ENCODE peak calls at places on chromosomes 13 and 19, in eight cellular contexts. Q is activated CD8-positive, alpha-beta memory T cell treated with anti-CD3 and anti-CD28 coated beads for 4 hours; D is left ventricle myocardium inferior; N is effector memory CD8-positive, alpha-beta T cell; E is nucleus accumbens; R is Karpas-422; M is myocyte; H is anterior cingulate cortex. V is an unnamed sample.

GRCh38 chr13:27354379-27354778 is 70.0 kb upstream of the GTF3A start:
- DNase-seq in D (no peak), E (no peak), Q (no peak), M (peak), R (no peak), N (no peak), H (no peak), V (no peak)

GRCh38 chr19:1360818-1361461 is 22.8 kb upstream of the NDUFS7 start:
- DNase-seq in M (peak), N (no peak), E (peak), D (peak), Q (no peak), R (no peak), H (peak), V (peak)

GRCh38 chr19:48629599-48630288 is 7.4 kb downstream of the DBP start:
- DNase-seq in E (no peak), N (no peak), M (peak), R (peak), D (peak), Q (no peak), H (no peak), V (peak)

GRCh38 chr19:40165362-40165937 is 25.8 kb upstream of the MAP3K10 start:
- DNase-seq in N (peak), H (no peak), M (peak), D (peak), R (peak), Q (peak), E (no peak), V (peak)

GRCh38 chr13:75481176-75482069 is 546 bp downstream of the TBC1D4 start:
- DNase-seq in H (no peak), D (peak), N (peak), R (peak), M (peak), E (no peak), Q (no peak), V (peak)

GRCh38 chr19:50205681-50206138 is 2.3 kb downstream of the MYH14 start:
- DNase-seq in N (no peak), R (no peak), E (no peak), H (no peak), D (no peak), Q (no peak), M (no peak), V (no peak)

GRCh38 chr13:68046900-68047299 is 816.8 kb upstream of the PCDH9 start:
- DNase-seq in E (no peak), N (no peak), R (no peak), D (no peak), Q (no peak), H (no peak), M (no peak), V (no peak)

GRCh38 chr19:38337360-38337653 is 1.7 kb downstream of the CATSPERG start:
- DNase-seq in M (no peak), E (no peak), D (no peak), H (no peak), N (no peak), Q (no peak), R (no peak), V (no peak)

GRCh38 chr13:27952931-27953670 is 16.0 kb downstream of the CDX2 start:
- DNase-seq in R (no peak), H (no peak), M (no peak), Q (no peak), D (no peak), E (no peak), N (no peak), V (no peak)

GRCh38 chr13:111241862-111242261 is 78.6 kb upstream of the TEX29 start:
- DNase-seq in R (no peak), M (no peak), N (no peak), H (no peak), E (no peak), D (no peak), Q (no peak), V (no peak)

GRCh38 chr13:80338781-80339577 is 1.9 kb downstream of the SPRY2 start:
- DNase-seq in E (peak), M (peak), Q (no peak), H (peak), R (no peak), D (peak), N (no peak), V (peak)

GRCh38 chr19:56066152-56067023 is 54.7 kb downstream of the ZNF787 start:
- DNase-seq in H (no peak), D (peak), N (peak), E (no peak), M (peak), Q (peak), R (peak), V (peak)

GRCh38 chr13:54593504-54593903 is 1564.9 kb downstream of the OLFM4 start:
- DNase-seq in D (no peak), E (no peak), N (no peak), H (no peak), M (no peak), R (no peak), Q (no peak), V (no peak)

GRCh38 chr13:44267966-44268365 is 105.7 kb upstream of the SERP2 start:
- DNase-seq in M (peak), E (no peak), R (no peak), Q (no peak), H (no peak), D (no peak), N (no peak), V (no peak)

GRCh38 chr19:34540811-34541557 is 59.4 kb downstream of the WTIP start:
- DNase-seq in N (no peak), Q (no peak), M (no peak), R (no peak), H (no peak), D (no peak), E (no peak), V (no peak)

GRCh38 chr13:20993661-20994440 is 67.5 kb downstream of the LATS2 start:
- DNase-seq in E (no peak), R (no peak), D (no peak), N (no peak), Q (no peak), M (peak), H (no peak), V (no peak)

GRCh38 chr13:111980146-111980929 is 86.6 kb upstream of the SOX1 start:
- DNase-seq in N (no peak), E (no peak), M (no peak), Q (no peak), R (no peak), D (no peak), H (no peak), V (no peak)

GRCh38 chr19:53076984-53077383 is 26.2 kb downstream of the ZNF160 start:
- DNase-seq in E (peak), D (peak), H (no peak), M (no peak), R (peak), N (no peak), Q (no peak), V (peak)

GRCh38 chr19:38745316-38745715 is 1.0 kb upstream of the CAPN12 start:
- DNase-seq in R (no peak), N (no peak), E (no peak), H (no peak), D (no peak), M (no peak), Q (no peak), V (no peak)

GRCh38 chr13:66492479-66492878 is 737.7 kb downstream of the PCDH9 start:
- DNase-seq in D (no peak), H (no peak), N (no peak), E (no peak), Q (no peak), M (peak), R (peak), V (peak)

GRCh38 chr13:44853641-44854040 is 135.6 kb downstream of the NUFIP1 start:
- DNase-seq in N (no peak), Q (no peak), M (peak), E (no peak), H (no peak), D (no peak), R (no peak), V (no peak)

GRCh38 chr13:33639640-33640080 is 178.3 kb upstream of the RFC3 start:
- DNase-seq in E (no peak), Q (no peak), R (peak), M (peak), N (no peak), H (no peak), D (no peak), V (no peak)

GRCh38 chr19:4062576-4063368 is 3.9 kb downstream of the ZBTB7A start:
- DNase-seq in R (no peak), H (no peak), E (no peak), M (no peak), N (no peak), Q (no peak), D (no peak), V (no peak)

GRCh38 chr19:13983213-13983889 is 22.8 kb downstream of the RFX1 start:
- DNase-seq in Q (no peak), E (no peak), R (no peak), M (no peak), D (no peak), N (no peak), H (no peak), V (no peak)

GRCh38 chr19:14472202-14472961 is 2.8 kb downstream of the PTGER1 start:
- DNase-seq in E (no peak), N (peak), R (peak), D (peak), M (peak), Q (peak), H (no peak), V (peak)

GRCh38 chr13:29621401-29621800 is 25.9 kb upstream of the SLC7A1 start:
- DNase-seq in Q (no peak), R (no peak), M (no peak), N (no peak), E (no peak), H (no peak), D (no peak), V (no peak)

GRCh38 chr13:99265823-99266426 is 7.7 kb upstream of the GPR18 start:
- DNase-seq in R (peak), Q (no peak), H (no peak), E (no peak), D (no peak), N (no peak), M (peak), V (peak)

GRCh38 chr13:50951366-50951765 is 41.8 kb downstream of the RNASEH2B start:
- DNase-seq in R (no peak), Q (no peak), E (no peak), D (no peak), N (no peak), M (peak), H (no peak), V (no peak)

GRCh38 chr19:51271015-51271600 is 20.2 kb downstream of the SIGLECL1 start:
- DNase-seq in E (no peak), N (no peak), R (no peak), M (no peak), Q (no peak), H (no peak), D (peak), V (no peak)

GRCh38 chr13:97107815-97108534 is 113.7 kb upstream of the OXGR1 start:
- DNase-seq in Q (no peak), R (no peak), H (no peak), D (no peak), M (no peak), N (no peak), E (no peak), V (peak)

GRCh38 chr13:48131481-48131992 is 36.6 kb upstream of the MED4 start:
- DNase-seq in R (no peak), M (no peak), N (no peak), Q (no peak), D (no peak), E (no peak), H (no peak), V (no peak)

GRCh38 chr19:5213667-5214066 is 126.9 kb downstream of the PTPRS start:
- DNase-seq in D (no peak), N (no peak), M (no peak), R (no peak), Q (no peak), E (no peak), H (no peak), V (no peak)

GRCh38 chr19:40571005-40571318 is 5.7 kb upstream of the SHKBP1 start:
- DNase-seq in Q (no peak), E (no peak), N (no peak), R (no peak), H (no peak), D (no peak), M (no peak), V (no peak)

GRCh38 chr19:1206063-1206732 is 620 bp downstream of the STK11 start:
- DNase-seq in H (no peak), R (no peak), D (no peak), E (no peak), Q (no peak), M (no peak), N (no peak), V (no peak)

V was measured in BE2C.